ENCODE peak calls at places on chromosome 21, in five cellular contexts. S is adrenal gland, K is A549, O is body of pancreas, N is breast epithelium. Y is an unnamed sample.

GRCh38 chr21:40837456-40837855 is 9.5 kb downstream of the DSCAM start:
- DNase-seq in O (no peak), K (no peak), N (no peak), S (no peak), Y (peak)

GRCh38 chr21:31220567-31220966 is 123.5 kb downstream of the TIAM1 start:
- DNase-seq in K (no peak), N (no peak), O (no peak), S (no peak), Y (no peak)

GRCh38 chr21:19123053-19123452 is 719.5 kb upstream of the TMPRSS15 start:
- DNase-seq in N (no peak), O (no peak), S (peak), K (no peak), Y (no peak)

GRCh38 chr21:36471254-36471723 is 8.6 kb downstream of the CLDN14 start:
- DNase-seq in O (no peak), S (no peak), K (peak), N (no peak), Y (no peak)

GRCh38 chr21:29215709-29216108 is 83.0 kb upstream of the BACH1 start:
- DNase-seq in K (no peak), O (peak), N (no peak), S (no peak), Y (no peak)

GRCh38 chr21:28832013-28832714 is 160.5 kb downstream of the LTN1 start:
- DNase-seq in O (no peak), K (no peak), N (no peak), S (no peak), Y (no peak)

GRCh38 chr21:36381841-36382589 is 3.2 kb upstream of the CHAF1B start:
- DNase-seq in O (no peak), S (no peak), K (no peak), N (no peak), Y (no peak)

GRCh38 chr21:36806103-36806502 is 107.2 kb downstream of the SIM2 start:
- DNase-seq in S (no peak), N (no peak), K (no peak), O (no peak), Y (no peak)

GRCh38 chr21:28904961-28905435 is 87.7 kb downstream of the LTN1 start:
- DNase-seq in N (no peak), O (no peak), K (no peak), S (no peak), Y (no peak)

GRCh38 chr21:28518620-28519019 is 474.1 kb downstream of the LTN1 start:
- DNase-seq in O (no peak), S (no peak), N (no peak), K (no peak), Y (no peak)

DNA sequence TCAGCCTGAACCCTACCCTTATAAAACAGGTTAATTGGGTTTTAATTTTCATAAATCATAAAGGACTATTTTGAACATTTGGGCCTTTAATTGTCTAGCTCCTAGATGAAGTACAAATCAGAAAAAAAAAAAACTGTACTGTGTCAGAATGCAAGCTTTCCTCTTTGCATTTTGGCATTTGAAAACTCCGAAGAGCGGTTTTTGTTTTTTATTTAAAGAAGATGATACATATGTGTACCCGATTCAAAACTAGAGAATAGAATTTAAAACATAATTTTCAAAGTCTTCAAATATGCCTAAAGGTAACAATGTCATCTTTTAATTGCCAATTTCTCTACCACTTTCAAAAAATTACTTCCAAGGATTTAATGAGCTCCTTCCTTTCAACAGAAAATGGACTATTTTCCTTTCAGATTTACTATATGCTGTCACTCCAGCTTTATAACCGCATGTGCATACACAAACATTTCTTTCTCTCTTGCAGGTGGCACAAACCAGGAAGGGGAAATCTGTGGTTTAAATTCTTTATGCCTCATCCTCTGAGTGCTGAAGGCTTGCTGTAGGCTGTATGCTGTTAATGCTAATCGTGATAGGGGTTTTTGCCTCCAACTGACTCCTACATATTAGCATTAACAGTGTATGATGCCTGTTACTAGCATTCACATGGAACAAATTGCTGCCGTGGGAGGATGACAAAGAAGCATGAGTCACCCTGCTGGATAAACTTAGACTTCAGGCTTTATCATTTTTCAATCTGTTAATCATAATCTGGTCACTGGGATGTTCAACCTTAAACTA is 33.7 kb downstream of the MRPL39 start:
- DNase-seq in O (no peak), N (no peak), K (peak), S (peak), Y (no peak)
- TF ChIP-seq POLR2A in O (no peak), N (no peak), K (no peak), S (no peak), Y (no peak)

GRCh38 chr21:43708745-43709381 is 10.1 kb upstream of the PDXK start:
- DNase-seq in K (no peak), O (no peak), S (no peak), N (no peak), Y (no peak)
- H3K27ac ChIP-seq in K (no peak), O (no peak), S (no peak), N (no peak), Y (no peak)

GRCh38 chr21:44301961-44302406 is 2.1 kb downstream of the PFKL start:
- DNase-seq in S (no peak), K (no peak), N (no peak), O (no peak), Y (no peak)

GRCh38 chr21:44299458-44300261 is at the start of gene PFKL:
- DNase-seq in K (peak), N (peak), S (peak), O (peak), Y (no peak)

GRCh38 chr21:44301093-44301492 is 1.2 kb downstream of the PFKL start:
- DNase-seq in N (no peak), K (no peak), S (no peak), O (no peak), Y (no peak)

GRCh38 chr21:44299085-44299457 is 782 bp upstream of the PFKL start:
- DNase-seq in S (no peak), K (no peak), N (no peak), O (no peak), Y (no peak)

GRCh38 chr21:44300262-44300959 is 558 bp downstream of the PFKL start:
- DNase-seq in K (peak), O (peak), S (peak), N (peak), Y (peak)
- TF ChIP-seq POLR2A in K (no peak), O (peak), S (peak), N (no peak), Y (no peak)

DNA sequence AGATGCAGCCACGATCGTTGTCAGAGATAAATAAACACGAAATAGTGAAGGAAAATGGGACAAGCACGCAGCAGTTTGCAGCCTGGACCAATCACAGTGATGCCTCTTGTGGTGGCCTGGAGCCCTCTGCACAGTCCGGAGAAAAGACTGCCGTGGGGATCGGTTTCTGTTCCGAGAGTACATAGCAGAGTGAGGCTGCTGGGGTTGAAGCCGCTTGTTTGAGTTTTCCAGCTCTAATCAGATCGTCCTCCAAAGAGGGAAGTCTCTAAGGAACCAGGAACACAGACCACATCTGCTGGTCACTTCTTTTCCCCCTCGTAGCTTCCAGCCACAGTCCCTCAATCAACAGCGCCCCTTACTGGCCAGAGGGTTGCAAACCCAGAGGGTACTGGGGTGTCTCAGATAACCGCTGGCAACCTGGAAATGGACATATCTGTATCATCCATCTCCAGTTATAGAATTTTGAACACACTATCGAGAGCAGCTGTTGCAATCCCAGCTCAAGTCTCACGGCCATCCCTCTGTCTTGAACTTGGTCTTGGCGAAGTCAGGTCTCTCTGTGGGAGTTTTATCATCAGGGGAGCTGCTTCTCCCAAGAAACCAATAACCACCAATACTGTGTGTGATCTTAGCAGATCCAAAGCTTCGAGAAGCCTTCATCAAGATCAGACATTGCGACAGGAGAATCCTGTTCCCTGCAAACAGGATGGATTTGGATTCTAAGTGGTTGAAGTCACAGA is 57.4 kb downstream of the OLIG1 start:
- DNase-seq in O (peak), K (peak), S (peak), N (peak), Y (no peak)
- H3K27ac ChIP-seq in O (no peak), K (no peak), S (no peak), N (no peak), Y (no peak)

DNA sequence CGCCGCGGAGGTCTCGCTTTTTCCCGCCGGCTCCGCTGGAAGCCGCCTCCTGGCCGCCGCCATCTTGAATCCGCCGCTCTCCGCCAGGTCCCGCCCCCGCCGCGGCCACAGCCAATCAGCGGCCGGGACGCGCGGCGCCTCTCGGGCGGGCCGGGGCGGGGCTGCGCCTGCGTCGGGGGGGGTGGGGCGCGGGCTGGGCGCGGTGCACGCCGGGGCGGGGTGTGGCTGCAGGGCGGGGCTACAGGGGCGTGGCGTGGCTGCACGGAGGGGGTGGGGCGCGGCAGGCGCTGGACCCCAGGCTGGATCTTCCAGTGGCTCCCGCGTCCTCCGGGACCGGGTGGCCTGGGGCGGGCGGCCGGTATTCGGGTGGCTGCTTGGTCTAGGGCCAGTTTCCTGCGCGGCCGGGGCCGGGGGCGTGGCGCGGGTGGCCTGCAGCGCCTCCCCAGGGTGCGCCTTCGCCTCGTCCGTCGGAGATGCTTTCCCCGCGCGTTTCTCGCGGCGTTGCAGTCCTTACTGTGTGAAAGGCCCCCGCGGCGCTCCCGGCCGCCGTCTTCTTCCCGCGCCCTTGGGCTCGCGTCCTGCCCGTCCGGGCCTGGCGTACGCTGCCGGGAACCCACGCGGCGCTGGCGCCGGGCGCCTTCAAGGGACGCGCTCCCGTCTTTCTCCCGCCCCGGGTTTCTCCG is 575 bp downstream of the PCNT start:
- DNase-seq in S (peak), N (peak), K (peak), O (peak), Y (peak)
- TF ChIP-seq POLR2A in S (peak), N (no peak), K (peak), O (peak), Y (peak)

GRCh38 chr21:45056505-45056904 is 17.9 kb upstream of the ADARB1 start:
- DNase-seq in S (no peak), O (no peak), K (no peak), N (no peak), Y (no peak)
- H3K27ac ChIP-seq in S (no peak), O (no peak), K (no peak), N (no peak), Y (peak)

GRCh38 chr21:39340687-39341086 is 8.2 kb downstream of the HMGN1 start:
- DNase-seq in S (no peak), O (no peak), N (no peak), K (no peak), Y (no peak)

GRCh38 chr21:39344848-39345247 is 4.0 kb downstream of the HMGN1 start:
- DNase-seq in K (no peak), S (no peak), O (no peak), N (no peak), Y (no peak)

GRCh38 chr21:39336457-39337008 is 12.4 kb downstream of the HMGN1 start:
- DNase-seq in N (no peak), S (no peak), K (no peak), O (no peak), Y (no peak)

GRCh38 chr21:39345440-39345839 is 3.4 kb downstream of the HMGN1 start:
- DNase-seq in S (no peak), N (no peak), O (no peak), K (no peak), Y (no peak)

DNA sequence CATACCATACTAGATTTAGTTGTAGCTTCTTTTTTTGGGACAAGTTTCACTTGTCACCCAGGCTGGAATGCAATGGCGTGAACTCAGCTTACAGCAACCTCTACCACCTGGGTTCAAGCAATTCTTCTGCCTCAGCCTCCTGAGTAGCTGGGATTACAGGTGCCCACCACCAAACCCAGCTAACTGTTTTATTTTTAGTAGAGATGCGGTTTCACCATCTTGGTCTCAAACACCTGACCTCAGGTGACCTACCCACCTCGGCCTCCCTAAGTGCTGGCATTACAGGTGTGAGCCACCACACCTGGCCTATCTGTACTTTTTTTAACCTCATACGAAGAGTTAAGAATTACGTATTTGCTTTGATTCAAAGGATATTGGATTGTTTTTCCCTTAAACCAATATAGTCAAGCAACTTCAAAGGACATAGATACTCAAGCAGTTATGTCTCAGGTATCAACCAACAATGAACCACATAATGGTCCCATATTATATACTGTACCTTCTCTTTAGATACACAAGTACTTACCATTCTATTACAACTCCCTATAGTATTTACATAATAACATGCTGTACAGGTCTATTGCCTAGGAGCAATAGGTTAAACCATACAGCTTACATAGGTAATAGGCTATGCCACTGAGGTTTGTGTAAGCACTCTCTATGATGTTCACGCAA is 7.5 kb downstream of the HMGN1 start:
- DNase-seq in K (no peak), N (no peak), O (no peak), S (no peak), Y (no peak)
- TF ChIP-seq POLR2A in K (no peak), N (no peak), O (no peak), S (no peak), Y (no peak)

GRCh38 chr21:44485254-44485793 is 30.0 kb downstream of the LRRC3 start:
- DNase-seq in O (no peak), S (peak), K (peak), N (no peak), Y (no peak)

GRCh38 chr21:44485796-44486195 is 30.5 kb downstream of the LRRC3 start:
- DNase-seq in O (no peak), N (no peak), S (no peak), K (no peak), Y (no peak)

GRCh38 chr21:44486302-44486701 is 31.0 kb downstream of the LRRC3 start:
- DNase-seq in N (no peak), O (no peak), S (no peak), K (no peak), Y (no peak)

GRCh38 chr21:44483288-44484237 is 28.3 kb downstream of the LRRC3 start:
- DNase-seq in N (no peak), S (no peak), O (no peak), K (no peak), Y (no peak)

GRCh38 chr21:44484498-44485253 is 29.4 kb downstream of the LRRC3 start:
- DNase-seq in O (no peak), N (no peak), K (no peak), S (no peak), Y (no peak)
- H3K27ac ChIP-seq in O (no peak), N (no peak), K (no peak), S (no peak), Y (no peak)

GRCh38 chr21:42009831-42010506 is at the start of gene ZBTB21:
- DNase-seq in N (peak), K (peak), S (peak), O (peak), Y (peak)
- TF ChIP-seq POLR2A in N (peak), K (peak), S (peak), O (peak), Y (peak)

DNA sequence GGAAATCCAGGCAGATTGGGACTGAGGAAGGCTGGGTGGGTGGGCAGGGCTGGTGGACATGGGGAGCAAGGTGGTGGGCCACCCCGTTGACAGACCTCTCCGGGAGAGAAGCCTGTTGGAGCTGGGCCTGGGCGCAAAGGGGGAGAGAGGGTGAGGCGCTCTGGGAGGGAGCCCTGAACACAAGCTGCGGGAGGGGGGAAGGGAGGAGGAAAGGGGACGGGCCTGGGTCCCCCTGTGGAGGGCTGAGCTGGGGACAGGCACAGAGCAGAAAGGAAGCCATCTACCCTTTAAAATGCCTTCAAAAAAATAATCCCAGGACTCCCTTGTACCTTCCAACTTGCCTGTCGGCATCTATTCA is 161.8 kb downstream of the PSMG1 start:
- DNase-seq in S (no peak), N (no peak), O (no peak), K (no peak), Y (no peak)
- H3K27ac ChIP-seq in S (no peak), N (peak), O (no peak), K (peak), Y (peak)